ENCODE peak calls at places on chromosomes 5 and 9, in seven cellular contexts. O is SK-N-SH, Z is WTC11, Q is HCT116, S is endothelial cell of umbilical vein, K is HepG2, G is GM12878. E is an unnamed sample.

GRCh38 chr5:35319231-35320002 is 89.1 kb upstream of the PRLR start:
- DNase-seq in K (no peak), Q (no peak), O (no peak), S (peak), Z (no peak), G (peak), E (no peak)

GRCh38 chr5:17185776-17186175 is 31.7 kb upstream of the BASP1 start:
- DNase-seq in O (no peak), K (no peak), S (no peak), G (no peak), Q (no peak), Z (no peak), E (no peak)

GRCh38 chr9:135023389-135023788 is 64.1 kb upstream of the OLFM1 start:
- DNase-seq in G (no peak), K (no peak), S (peak), Z (no peak), O (peak), Q (peak), E (no peak)

GRCh38 chr9:22354699-22355384 is 91.8 kb upstream of the DMRTA1 start:
- DNase-seq in K (no peak), G (no peak), Q (no peak), O (no peak), S (no peak), Z (no peak), E (no peak)

GRCh38 chr5:123265551-123265950 is 157.7 kb downstream of the CEP120 start:
- DNase-seq in G (no peak), K (no peak), O (no peak), S (no peak), Z (no peak), Q (no peak), E (no peak)

GRCh38 chr5:21663082-21663481 is 1190.1 kb downstream of the CDH12 start:
- DNase-seq in K (peak), Z (peak), G (no peak), Q (no peak), S (no peak), O (no peak), E (peak)

GRCh38 chr5:76547242-76547890 is 75.8 kb downstream of the F2RL2 start:
- DNase-seq in O (no peak), G (peak), S (no peak), Q (no peak), Z (no peak), K (no peak), E (no peak)

GRCh38 chr9:110875275-110875674 is 163.0 kb downstream of the LPAR1 start:
- DNase-seq in K (no peak), S (no peak), Q (no peak), O (no peak), Z (peak), G (peak), E (no peak)

GRCh38 chr5:146448783-146449519 is 1.8 kb downstream of the TCERG1 start:
- DNase-seq in O (no peak), S (no peak), K (no peak), Q (no peak), G (no peak), Z (no peak), E (no peak)

GRCh38 chr9:79428422-79428821 is 143.3 kb upstream of the TLE4 start:
- DNase-seq in K (no peak), Q (no peak), S (no peak), Z (no peak), O (no peak), G (no peak), E (no peak)

GRCh38 chr5:133729800-133730199 is 117.5 kb upstream of the FSTL4 start:
- DNase-seq in Q (no peak), O (no peak), K (no peak), G (no peak), S (no peak), Z (no peak), E (no peak)

GRCh38 chr9:72633966-72634365 is 112.6 kb downstream of the TMC1 start:
- DNase-seq in K (no peak), O (no peak), Z (no peak), G (no peak), S (no peak), Q (peak), E (no peak)

GRCh38 chr5:39394946-39395345 is 29.8 kb downstream of the DAB2 start:
- DNase-seq in S (peak), O (no peak), Z (no peak), G (no peak), K (no peak), Q (no peak), E (no peak)

GRCh38 chr9:132789706-132790105 is 88.4 kb downstream of the AK8 start:
- DNase-seq in S (no peak), O (no peak), Q (no peak), G (no peak), K (no peak), Z (no peak), E (no peak)

GRCh38 chr5:144289277-144289676 is 118.6 kb downstream of the KCTD16 start:
- DNase-seq in S (no peak), Z (no peak), K (no peak), Q (no peak), O (no peak), G (no peak), E (no peak)

GRCh38 chr9:98700801-98701200 is 7.9 kb downstream of the GABBR2 start:
- DNase-seq in K (no peak), S (no peak), G (no peak), Q (no peak), O (no peak), Z (no peak), E (no peak)

GRCh38 chr5:41156739-41157138 is 56.6 kb downstream of the C6 start:
- DNase-seq in Q (no peak), K (no peak), S (no peak), O (no peak), Z (no peak), G (no peak), E (peak)

GRCh38 chr9:129486496-129487306 is 134.2 kb downstream of the C9orf50 start:
- DNase-seq in Z (no peak), S (no peak), K (no peak), O (peak), Q (no peak), G (no peak), E (peak)

GRCh38 chr5:62299097-62299496 is 6.9 kb upstream of the KIF2A start:
- DNase-seq in G (no peak), K (no peak), Z (no peak), Q (no peak), S (no peak), O (no peak), E (no peak)

GRCh38 chr9:72599874-72600534 is 78.6 kb downstream of the TMC1 start:
- DNase-seq in Q (no peak), S (no peak), O (no peak), G (no peak), K (no peak), Z (no peak), E (peak)

GRCh38 chr9:131233556-131233955 is 42.8 kb downstream of the FAM78A start:
- DNase-seq in O (no peak), Q (no peak), Z (no peak), S (no peak), K (no peak), G (no peak), E (no peak)

GRCh38 chr5:125409496-125410351 is 663.3 kb upstream of the ZNF608 start:
- DNase-seq in Z (no peak), O (no peak), G (no peak), K (no peak), S (peak), Q (no peak), E (no peak)

GRCh38 chr5:111603446-111603827 is 91.1 kb upstream of the STARD4 start:
- DNase-seq in S (peak), G (no peak), Z (no peak), K (no peak), O (no peak), Q (no peak), E (no peak)

GRCh38 chr9:34985311-34985899 is 4.1 kb upstream of the DNAJB5 start:
- DNase-seq in Z (peak), O (peak), Q (peak), G (no peak), S (peak), K (peak), E (peak)

GRCh38 chr9:23849379-23849778 is 23.3 kb upstream of the ELAVL2 start:
- DNase-seq in S (no peak), G (no peak), O (no peak), K (no peak), Z (no peak), Q (no peak), E (no peak)

DNA sequence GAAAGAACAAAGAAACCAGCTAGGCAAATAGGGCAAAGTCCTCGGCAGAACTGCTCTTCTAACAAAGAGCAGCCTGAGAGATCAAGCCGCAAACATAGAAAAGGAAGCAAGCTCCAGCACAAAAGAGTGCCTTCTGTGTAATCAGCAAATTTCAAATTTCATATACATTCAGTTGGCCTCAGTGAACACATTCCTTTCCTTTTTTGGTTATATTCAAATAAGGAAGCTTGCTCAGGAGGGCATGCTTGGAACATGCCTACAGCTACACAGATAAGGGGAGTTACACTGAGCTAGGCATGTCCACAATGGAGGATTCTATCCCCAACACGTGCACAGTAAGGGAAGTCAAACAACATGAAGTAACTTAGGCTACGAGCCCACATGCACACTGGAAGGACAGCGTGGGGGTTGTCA is 23.4 kb downstream of the IL33 start:
- DNase-seq in Z (no peak), Q (no peak), O (no peak), K (peak), G (no peak), S (no peak), E (no peak)
- TF ChIP-seq MAX in Z (no peak), Q (no peak), O (no peak), K (peak), G (no peak), S (no peak), E (no peak)

GRCh38 chr5:101482931-101483330 is 579.8 kb upstream of the ST8SIA4 start:
- DNase-seq in Z (no peak), Q (no peak), S (no peak), K (no peak), G (no peak), O (no peak), E (peak)
- TF ChIP-seq MAX in Z (no peak), Q (no peak), S (no peak), K (no peak), G (no peak), O (no peak), E (no peak)

DNA sequence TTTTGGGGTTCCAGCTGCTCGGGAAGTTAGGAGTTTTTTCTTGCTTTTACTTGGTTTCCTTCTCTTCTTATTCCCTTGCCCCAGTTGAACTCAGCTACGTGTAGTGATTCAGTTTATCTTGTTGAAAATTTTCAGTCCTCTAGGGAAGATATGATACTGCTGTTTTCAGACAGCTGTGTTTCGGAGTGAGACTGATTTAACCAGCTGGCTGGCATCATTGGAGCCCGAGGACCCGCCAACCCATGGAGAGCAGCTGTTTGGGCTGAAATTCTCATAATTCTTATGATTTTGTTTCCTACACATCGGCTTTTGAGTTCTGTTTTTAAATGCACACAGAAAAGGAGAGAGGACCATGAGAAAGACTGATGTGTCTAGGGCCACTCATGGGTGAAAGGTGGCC is 271.5 kb downstream of the NR3C1 start:
- DNase-seq in K (no peak), S (no peak), Z (no peak), G (no peak), Q (no peak), O (no peak), E (no peak)
- TF ChIP-seq MAX in K (no peak), S (no peak), Z (no peak), G (no peak), Q (no peak), O (no peak), E (no peak)

DNA sequence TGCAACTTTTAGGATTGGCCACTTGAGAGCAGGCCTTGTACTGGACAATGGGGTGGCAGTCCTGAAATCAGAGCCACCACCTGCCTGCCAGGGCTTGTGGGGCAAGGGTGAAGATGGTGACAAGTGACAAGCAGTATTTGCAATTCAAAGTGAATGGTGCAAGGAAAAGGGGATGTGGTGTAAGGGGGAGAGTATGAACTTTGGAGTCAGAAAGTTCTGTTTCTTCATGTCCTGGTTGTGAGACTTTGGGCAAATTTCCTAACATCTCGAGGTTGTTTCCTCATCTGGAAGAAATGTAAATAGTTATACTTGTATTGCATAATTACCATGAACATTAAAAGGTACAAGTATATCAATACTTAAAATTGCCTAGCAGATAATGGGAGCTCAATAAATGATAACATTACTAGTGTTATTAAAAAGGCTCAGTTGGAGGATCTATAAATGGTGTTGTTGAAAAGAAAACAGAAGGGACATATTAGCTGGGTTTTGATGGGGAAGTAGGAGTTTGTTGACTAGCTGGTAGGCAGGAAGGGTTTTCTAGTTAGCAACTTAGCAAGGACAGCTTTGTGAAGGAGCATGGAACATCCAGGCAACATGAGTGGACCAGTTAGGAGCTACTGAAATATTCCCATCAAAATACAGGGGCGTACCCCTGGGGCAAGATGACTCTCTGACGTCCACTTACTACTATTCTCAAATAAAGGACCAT is 21.3 kb upstream of the MEGF9 start:
- DNase-seq in Q (no peak), S (no peak), Z (no peak), K (peak), O (no peak), G (no peak), E (peak)
- TF ChIP-seq MAX in Q (no peak), S (no peak), Z (no peak), K (no peak), O (no peak), G (no peak), E (no peak)

GRCh38 chr9:83959061-83959460 is 21.0 kb downstream of the HNRNPK start:
- DNase-seq in O (no peak), K (peak), S (no peak), Z (no peak), G (no peak), Q (no peak), E (peak)
- TF ChIP-seq MAX in O (peak), K (no peak), S (no peak), Z (no peak), G (no peak), Q (no peak), E (no peak)

GRCh38 chr5:73678807-73679206 is 52.8 kb downstream of the ARHGEF28 start:
- DNase-seq in O (no peak), Q (no peak), Z (no peak), S (no peak), K (no peak), G (no peak), E (no peak)

GRCh38 chr5:73678322-73678740 is 52.3 kb downstream of the ARHGEF28 start:
- DNase-seq in G (no peak), S (no peak), O (no peak), K (peak), Z (no peak), Q (no peak), E (peak)

GRCh38 chr5:73673161-73673591 is 47.2 kb downstream of the ARHGEF28 start:
- DNase-seq in K (peak), S (peak), G (no peak), Q (no peak), Z (no peak), O (no peak), E (peak)

GRCh38 chr5:73672130-73672529 is 46.1 kb downstream of the ARHGEF28 start:
- DNase-seq in Q (no peak), G (no peak), S (no peak), Z (no peak), K (no peak), O (no peak), E (no peak)

DNA sequence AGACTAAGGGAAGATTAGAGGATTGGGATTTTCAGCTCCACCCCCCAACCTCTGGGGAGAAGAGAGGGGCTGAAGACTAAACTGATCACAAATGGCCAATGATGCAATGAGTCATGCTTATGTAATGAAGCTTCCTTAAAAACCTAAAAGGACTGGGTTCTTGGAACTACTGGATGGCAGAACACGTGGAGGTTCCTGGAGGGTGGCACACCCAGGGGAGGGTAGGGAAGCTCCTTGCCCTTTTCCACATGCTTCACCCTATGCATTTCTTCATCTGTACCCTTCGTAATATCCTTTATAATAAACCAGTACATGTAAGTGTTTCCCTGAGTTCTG is 48.6 kb downstream of the ARHGEF28 start:
- DNase-seq in K (no peak), Q (no peak), G (no peak), O (no peak), Z (no peak), S (no peak), E (no peak)
- TF ChIP-seq MAX in K (no peak), Q (no peak), G (no peak), O (no peak), Z (no peak), S (no peak), E (peak)

GRCh38 chr9:2289234-2289755 is 274.1 kb downstream of the SMARCA2 start:
- DNase-seq in Q (no peak), K (no peak), G (no peak), S (no peak), O (no peak), Z (no peak), E (no peak)

GRCh38 chr9:2290382-2290781 is 275.2 kb downstream of the SMARCA2 start:
- DNase-seq in S (no peak), G (no peak), Z (no peak), Q (no peak), K (no peak), O (no peak), E (no peak)

GRCh38 chr9:2288309-2288708 is 273.2 kb downstream of the SMARCA2 start:
- DNase-seq in Z (no peak), G (no peak), K (no peak), Q (no peak), O (no peak), S (no peak), E (no peak)

GRCh38 chr9:2292733-2293132 is 277.6 kb downstream of the SMARCA2 start:
- DNase-seq in K (no peak), O (no peak), G (no peak), Q (no peak), Z (no peak), S (no peak), E (no peak)

DNA sequence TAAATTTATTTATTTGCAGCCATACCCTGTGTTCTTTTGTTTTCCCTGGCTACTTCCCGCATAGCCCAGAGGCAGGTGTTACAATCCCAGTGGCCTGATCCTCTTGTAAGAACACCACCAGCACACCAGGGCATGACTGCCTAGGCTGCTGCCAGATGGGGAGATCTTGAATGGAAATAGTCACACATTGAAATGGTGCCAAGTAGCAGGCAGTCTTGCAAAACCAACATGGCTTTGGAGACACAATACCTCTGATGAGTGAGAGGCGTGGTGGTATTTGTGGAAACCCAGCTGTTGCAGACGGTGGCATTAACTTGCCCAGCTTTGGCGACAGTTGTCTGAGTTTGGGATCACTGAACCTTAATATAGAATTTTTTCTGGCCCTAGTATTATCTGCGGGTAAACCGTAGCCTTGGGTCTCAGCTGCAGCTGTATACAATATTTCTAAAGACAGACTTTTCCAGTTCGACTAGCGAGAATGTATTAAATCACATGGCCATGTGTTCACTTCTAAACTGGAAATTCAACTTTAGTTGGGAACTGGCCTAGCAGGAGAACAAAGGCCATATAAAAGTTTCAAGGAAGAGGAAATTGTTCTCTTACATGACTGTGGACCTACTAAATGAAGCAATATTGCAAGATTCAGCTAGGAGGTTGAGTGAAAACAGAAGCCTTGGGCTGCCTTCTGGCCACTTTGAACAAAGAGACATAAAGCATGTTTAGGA is 277.0 kb downstream of the SMARCA2 start:
- DNase-seq in K (no peak), G (no peak), Z (no peak), S (no peak), Q (no peak), O (no peak), E (no peak)
- TF ChIP-seq MAX in K (no peak), G (no peak), Z (no peak), S (no peak), Q (no peak), O (no peak), E (no peak)

DNA sequence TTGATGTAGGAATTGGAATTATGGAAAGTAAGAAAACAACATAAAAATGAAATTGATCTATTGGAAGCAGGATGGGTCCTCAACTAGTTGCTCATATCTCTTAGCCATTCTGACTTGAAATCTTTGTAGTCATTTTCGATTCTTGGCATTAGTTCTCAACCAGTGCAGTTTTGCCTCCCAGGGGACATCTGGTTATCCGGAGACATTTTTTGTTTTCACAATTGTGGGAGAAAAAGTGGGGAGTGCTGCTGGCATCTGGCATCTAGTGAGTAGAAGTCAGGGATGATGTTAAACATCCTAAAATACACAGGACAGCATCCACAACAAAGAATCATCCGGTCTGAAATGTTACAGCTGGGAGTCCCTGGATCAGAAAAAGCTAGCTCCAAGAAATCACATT is 74.8 kb downstream of the FBXL7 start:
- DNase-seq in K (no peak), O (no peak), Z (no peak), Q (no peak), G (no peak), S (no peak), E (no peak)
- TF ChIP-seq MAX in K (no peak), O (no peak), Z (no peak), Q (no peak), G (no peak), S (no peak), E (no peak)

E was measured in A549.